ENCODE peak calls at places on chromosomes 5 and 9, in five cellular contexts. P is fibroblast of lung, D is iPS DF 19.7, E is osteocyte, S is left ventricle myocardium superior. V is an unnamed sample.

GRCh38 chr5:149141957-149142851 is 911 bp downstream of the ABLIM3 start:
- DNase-seq in P (peak), D (no peak), E (no peak), S (peak), V (peak)

GRCh38 chr5:94778299-94778698 is 159.8 kb downstream of the SLF1 start:
- DNase-seq in P (no peak), D (no peak), E (no peak), S (no peak), V (no peak)

GRCh38 chr5:15044521-15044920 is 172.9 kb upstream of the ANKH start:
- DNase-seq in P (no peak), D (no peak), E (no peak), S (no peak), V (no peak)

GRCh38 chr5:115418788-115419187 is 122.3 kb upstream of the CCDC112 start:
- DNase-seq in P (no peak), D (no peak), E (no peak), S (no peak), V (no peak)

GRCh38 chr5:139696894-139697658 is 48.9 kb downstream of the CXXC5 start:
- DNase-seq in P (peak), D (no peak), E (peak), S (peak), V (no peak)

GRCh38 chr9:82124090-82124489 is 135.5 kb downstream of the SPATA31D1 start:
- DNase-seq in P (peak), D (no peak), E (no peak), S (no peak), V (no peak)

GRCh38 chr9:33946779-33947535 is 101.7 kb downstream of the UBAP2 start:
- DNase-seq in P (peak), D (no peak), E (no peak), S (no peak), V (no peak)

GRCh38 chr9:136889858-136890257 is 3.5 kb downstream of the TRAF2 start:
- DNase-seq in P (no peak), D (no peak), E (no peak), S (no peak), V (no peak)

GRCh38 chr9:35974800-35975199 is 16.8 kb upstream of the OR2S2 start:
- DNase-seq in P (no peak), D (no peak), E (no peak), S (no peak), V (no peak)

GRCh38 chr9:76180541-76180940 is 213.7 kb downstream of the RFK start:
- DNase-seq in P (no peak), D (no peak), E (no peak), S (no peak), V (no peak)

GRCh38 chr9:2337131-2337530 is 284.5 kb upstream of the VLDLR start:
- DNase-seq in P (no peak), D (no peak), E (no peak), S (no peak), V (no peak)

GRCh38 chr9:7103382-7104170 is 345.8 kb downstream of the KDM4C start:
- DNase-seq in P (peak), D (no peak), E (no peak), S (no peak), V (no peak)

GRCh38 chr5:94645053-94645452 is 26.6 kb downstream of the SLF1 start:
- DNase-seq in P (no peak), D (no peak), E (no peak), S (no peak), V (no peak)

GRCh38 chr9:127170652-127171051 is 48.2 kb upstream of the ANGPTL2 start:
- DNase-seq in P (no peak), D (no peak), E (peak), S (no peak), V (no peak)

GRCh38 chr9:5113994-5114748 is 71.3 kb downstream of the INSL6 start:
- DNase-seq in P (no peak), D (no peak), E (peak), S (no peak), V (no peak)